ENCODE peak calls at places on chromosomes 4 and X, in seven cellular contexts. G, T, L, C, W, Z and F are unnamed samples.

GRCh38 chr4:76752911-76753494 is 144.9 kb downstream of the SOWAHB start:
- DNase-seq in W (no peak), Z (peak), L (no peak), G (no peak), T (no peak), C (peak), F (peak)

GRCh38 chr4:73275318-73275654 is 16.7 kb upstream of the ANKRD17 start:
- DNase-seq in W (no peak), Z (no peak), C (no peak), T (no peak), L (no peak), G (no peak), F (no peak)

GRCh38 chrX:56248492-56248891 is 16.3 kb downstream of the KLF8 start:
- DNase-seq in L (peak), C (peak), Z (peak), W (peak), T (peak), G (peak), F (peak)

GRCh38 chrX:37905436-37906147 is 58.2 kb upstream of the DYNLT3 start:
- DNase-seq in G (peak), C (peak), Z (peak), W (peak), T (peak), L (no peak), F (no peak)

GRCh38 chr4:143254479-143255216 is 69.9 kb downstream of the USP38 start:
- DNase-seq in W (no peak), L (no peak), Z (no peak), T (no peak), C (no peak), G (peak), F (peak)

GRCh38 chrX:110302975-110303374 is 14.9 kb downstream of the AMMECR1 start:
- DNase-seq in T (no peak), G (no peak), L (no peak), W (no peak), C (no peak), Z (no peak), F (no peak)

GRCh38 chr4:142282870-142283431 is 563.1 kb downstream of the INPP4B start:
- DNase-seq in G (peak), C (peak), T (no peak), L (no peak), W (no peak), Z (no peak), F (peak)

GRCh38 chr4:40200881-40201797 is 4.3 kb downstream of the RHOH start:
- DNase-seq in G (no peak), C (peak), W (no peak), L (no peak), Z (no peak), T (no peak), F (no peak)

GRCh38 chr4:67542076-67542475 is 3.2 kb downstream of the CENPC start:
- DNase-seq in T (no peak), W (no peak), G (no peak), L (no peak), C (no peak), Z (no peak), F (peak)

GRCh38 chr4:6942238-6942800 is 32.7 kb downstream of the TBC1D14 start:
- DNase-seq in W (no peak), Z (peak), C (peak), T (no peak), G (no peak), L (peak), F (peak)

GRCh38 chrX:13253223-13253622 is 66.6 kb downstream of the ATXN3L start:
- DNase-seq in T (no peak), G (no peak), L (no peak), C (no peak), W (no peak), Z (no peak), F (no peak)

GRCh38 chrX:13254870-13255269 is 65.0 kb downstream of the ATXN3L start:
- DNase-seq in T (no peak), Z (no peak), C (no peak), L (no peak), W (no peak), G (no peak), F (no peak)

GRCh38 chrX:13252726-13253125 is 67.1 kb downstream of the ATXN3L start:
- DNase-seq in L (no peak), W (no peak), Z (no peak), G (no peak), C (peak), T (no peak), F (no peak)

GRCh38 chrX:13256562-13256961 is 63.3 kb downstream of the ATXN3L start:
- DNase-seq in G (no peak), L (no peak), W (no peak), Z (no peak), T (no peak), C (no peak), F (no peak)

GRCh38 chrX:13254076-13254785 is 65.6 kb downstream of the ATXN3L start:
- DNase-seq in G (no peak), Z (peak), C (peak), W (no peak), T (no peak), L (peak), F (peak)
- TF ChIP-seq CTCF in G (peak), Z (peak), C (no peak), W (no peak), T (no peak), L (no peak), F (no peak)

GRCh38 chrX:123601437-123601836 is 131.4 kb downstream of the THOC2 start:
- DNase-seq in G (no peak), C (no peak), T (no peak), Z (no peak), L (no peak), W (no peak), F (no peak)
- TF ChIP-seq CTCF in G (no peak), C (no peak), T (no peak), Z (no peak), L (no peak), W (no peak), F (no peak)

GRCh38 chr4:5458676-5459075 is 249.7 kb downstream of the EVC2 start:
- DNase-seq in C (no peak), L (no peak), W (no peak), T (no peak), Z (no peak), G (no peak), F (no peak)

GRCh38 chr4:5461477-5461876 is 246.9 kb downstream of the EVC2 start:
- DNase-seq in W (no peak), L (no peak), T (no peak), G (no peak), C (no peak), Z (no peak), F (no peak)

GRCh38 chr4:5462254-5462835 is 246.0 kb downstream of the EVC2 start:
- DNase-seq in W (no peak), L (no peak), T (no peak), C (no peak), G (no peak), Z (no peak), F (no peak)

GRCh38 chr4:5459236-5459635 is 249.1 kb downstream of the EVC2 start:
- DNase-seq in Z (no peak), W (no peak), G (no peak), C (no peak), T (no peak), L (no peak), F (no peak)

DNA sequence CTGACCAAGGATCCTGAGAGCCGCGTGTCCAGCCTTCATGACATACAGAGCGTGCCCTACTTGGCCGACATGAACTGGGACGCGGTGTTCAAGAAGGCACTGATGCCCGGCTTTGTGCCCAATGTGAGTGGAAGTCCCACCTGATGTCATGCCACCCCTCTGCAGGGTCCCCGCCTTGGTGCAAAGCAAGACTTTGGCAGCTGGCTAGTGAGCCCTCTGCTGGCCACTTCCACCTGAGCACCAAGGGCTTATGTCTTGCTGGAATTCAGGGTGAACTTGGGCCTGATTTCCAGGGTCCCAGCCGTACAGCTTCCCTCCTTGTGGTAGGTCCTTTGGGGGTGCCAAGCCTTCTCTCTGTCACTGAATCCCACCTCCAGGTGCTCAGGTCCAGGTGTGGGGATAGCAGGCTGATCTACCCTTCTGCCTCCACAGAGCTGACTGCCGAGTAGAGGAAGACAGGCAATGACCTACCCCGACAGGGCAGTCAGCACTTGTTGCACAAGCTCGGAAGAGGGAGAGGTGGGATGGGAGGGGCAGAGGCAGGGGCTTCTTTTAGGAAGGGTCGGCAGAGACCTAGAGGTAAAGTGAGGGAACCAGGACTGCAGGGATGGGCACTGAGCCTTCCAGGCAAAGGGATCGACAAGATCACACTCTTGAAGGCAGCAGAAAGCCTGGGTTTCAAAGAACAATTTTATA is 248.1 kb downstream of the EVC2 start:
- DNase-seq in Z (peak), T (no peak), W (no peak), L (peak), C (peak), G (peak), F (peak)
- TF ChIP-seq CTCF in Z (peak), T (peak), W (peak), L (peak), C (peak), G (peak), F (peak)

DNA sequence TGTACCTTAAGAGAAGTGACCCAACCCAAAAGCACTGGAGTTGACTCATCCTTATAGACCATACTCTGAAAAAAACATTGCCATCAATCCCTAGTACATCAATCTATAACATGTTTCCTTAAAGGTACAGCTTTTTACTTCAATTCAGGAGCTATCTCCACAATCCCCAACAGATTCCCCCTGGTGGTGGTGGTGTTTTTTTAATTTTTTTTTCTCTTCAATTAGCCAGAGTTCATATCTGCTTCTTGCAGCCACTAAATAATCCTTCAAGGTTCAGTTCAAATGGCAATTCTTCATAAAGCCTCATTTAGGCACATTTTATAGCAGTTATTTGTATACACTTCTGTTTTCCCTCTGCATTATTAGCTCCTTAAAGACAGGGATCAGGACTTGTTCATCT is 60.7 kb upstream of the KDR start:
- DNase-seq in G (peak), L (no peak), T (no peak), C (peak), Z (no peak), W (no peak), F (no peak)
- TF ChIP-seq CTCF in G (no peak), L (no peak), T (no peak), C (no peak), Z (peak), W (peak), F (no peak)

DNA sequence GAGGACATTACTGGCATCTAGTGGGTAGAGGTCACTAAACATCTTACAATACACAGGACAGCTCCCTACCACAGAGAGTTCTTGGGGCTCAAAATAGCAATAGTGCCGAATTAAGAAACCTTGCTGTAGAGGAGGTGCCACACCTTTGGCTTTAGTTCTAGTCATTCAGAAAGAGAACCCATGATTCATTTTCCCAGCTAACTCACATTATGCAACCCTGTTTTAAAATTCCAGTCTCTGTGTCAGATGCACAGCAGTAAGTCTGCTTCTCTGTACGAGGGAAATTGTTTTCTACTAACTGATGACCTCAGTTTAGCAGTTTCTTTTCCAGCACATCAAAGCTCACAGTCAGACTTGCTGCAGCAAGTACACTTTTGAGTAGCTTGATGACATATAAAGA is 487.9 kb upstream of the MAGEB18 start:
- DNase-seq in W (no peak), L (no peak), G (no peak), T (no peak), Z (peak), C (no peak), F (peak)
- TF ChIP-seq CTCF in W (no peak), L (no peak), G (no peak), T (no peak), Z (no peak), C (no peak), F (no peak)

GRCh38 chr4:26400140-26400539 is 79.3 kb downstream of the RBPJ start:
- DNase-seq in Z (no peak), C (no peak), L (no peak), G (no peak), W (no peak), T (no peak), F (no peak)
- TF ChIP-seq CTCF in Z (no peak), C (no peak), L (no peak), G (no peak), W (no peak), T (no peak), F (no peak)